ENCODE peak calls at places on chromosome 10, in six cellular contexts. C, P, Q, A, S and R are unnamed samples.

GRCh38 chr10:125155101-125155500 is 5.3 kb downstream of the CTBP2 start:
- DNase-seq in C (no peak), P (no peak), Q (no peak), A (no peak), S (no peak), R (no peak)

GRCh38 chr10:96842896-96843723 is 11.0 kb downstream of the LCOR start:
- DNase-seq in C (no peak), P (no peak), Q (no peak), A (no peak), S (no peak), R (no peak)

GRCh38 chr10:124290095-124290795 is 128.5 kb downstream of the OAT start:
- DNase-seq in C (peak), P (no peak), Q (peak), A (peak), S (no peak), R (peak)

GRCh38 chr10:123007558-123008378 is 827 bp downstream of the IKZF5 start:
- DNase-seq in C (peak), P (no peak), Q (peak), A (peak), S (peak), R (no peak)

GRCh38 chr10:44882146-44882720 is 28.9 kb upstream of the TMEM72 start:
- DNase-seq in C (no peak), P (no peak), Q (no peak), A (no peak), S (no peak), R (peak)

GRCh38 chr10:1732501-1733123 is 4.7 kb downstream of the ADARB2 start:
- DNase-seq in C (no peak), P (no peak), Q (no peak), A (no peak), S (no peak), R (no peak)

GRCh38 chr10:127851661-127852205 is 41.0 kb downstream of the CLRN3 start:
- DNase-seq in C (no peak), P (no peak), Q (no peak), A (no peak), S (no peak), R (no peak)

GRCh38 chr10:95289003-95289920 is 1.5 kb downstream of the PDLIM1 start:
- DNase-seq in C (peak), P (no peak), Q (no peak), A (no peak), S (no peak), R (no peak)

GRCh38 chr10:121168513-121169216 is 317.5 kb downstream of the WDR11 start:
- DNase-seq in C (no peak), P (no peak), Q (no peak), A (no peak), S (no peak), R (no peak)

GRCh38 chr10:58512470-58513188 is at the start of gene BICC1:
- DNase-seq in C (peak), P (peak), Q (peak), A (peak), S (peak), R (peak)

GRCh38 chr10:69855346-69856163 is 53.8 kb downstream of the COL13A1 start:
- DNase-seq in C (no peak), P (no peak), Q (no peak), A (no peak), S (no peak), R (no peak)

GRCh38 chr10:103716206-103717160 is 138.9 kb downstream of the SH3PXD2A start:
- DNase-seq in C (no peak), P (no peak), Q (no peak), A (no peak), S (no peak), R (no peak)

GRCh38 chr10:102633848-102634247 is 10.4 kb upstream of the TRIM8 start:
- DNase-seq in C (no peak), P (peak), Q (no peak), A (peak), S (no peak), R (no peak)

GRCh38 chr10:104488046-104488832 is 134.6 kb downstream of the CFAP58 start:
- DNase-seq in C (no peak), P (no peak), Q (no peak), A (no peak), S (no peak), R (no peak)

GRCh38 chr10:26938578-26938977 is 77.8 kb upstream of the ABI1 start:
- DNase-seq in C (no peak), P (no peak), Q (no peak), A (no peak), S (no peak), R (no peak)

GRCh38 chr10:125159932-125160855 is at the start of gene CTBP2:
- DNase-seq in C (peak), P (peak), Q (peak), A (peak), S (peak), R (peak)

GRCh38 chr10:128064615-128065580 is 61.3 kb downstream of the MKI67 start:
- DNase-seq in C (peak), P (peak), Q (peak), A (peak), S (peak), R (peak)

GRCh38 chr10:20963056-20963455 is 65.9 kb upstream of the NEBL start:
- DNase-seq in C (no peak), P (no peak), Q (no peak), A (no peak), S (no peak), R (no peak)

GRCh38 chr10:91150631-91151030 is 69.8 kb upstream of the PCGF5 start:
- DNase-seq in C (no peak), P (no peak), Q (no peak), A (no peak), S (no peak), R (no peak)

GRCh38 chr10:71436268-71436922 is 39.7 kb downstream of the CDH23 start:
- DNase-seq in C (no peak), P (peak), Q (no peak), A (no peak), S (no peak), R (peak)

GRCh38 chr10:21336476-21337170 is 188.9 kb downstream of the SKIDA1 start:
- DNase-seq in C (no peak), P (peak), Q (no peak), A (no peak), S (peak), R (peak)

GRCh38 chr10:22823109-22823508 is 104.7 kb upstream of the ARMC3 start:
- DNase-seq in C (no peak), P (no peak), Q (no peak), A (no peak), S (no peak), R (no peak)

GRCh38 chr10:11175823-11176243 is 158.2 kb downstream of the CELF2 start:
- DNase-seq in C (peak), P (no peak), Q (peak), A (no peak), S (no peak), R (no peak)
- TF ChIP-seq POLR2A in C (no peak), P (no peak), Q (no peak), A (no peak), S (no peak), R (no peak)

DNA sequence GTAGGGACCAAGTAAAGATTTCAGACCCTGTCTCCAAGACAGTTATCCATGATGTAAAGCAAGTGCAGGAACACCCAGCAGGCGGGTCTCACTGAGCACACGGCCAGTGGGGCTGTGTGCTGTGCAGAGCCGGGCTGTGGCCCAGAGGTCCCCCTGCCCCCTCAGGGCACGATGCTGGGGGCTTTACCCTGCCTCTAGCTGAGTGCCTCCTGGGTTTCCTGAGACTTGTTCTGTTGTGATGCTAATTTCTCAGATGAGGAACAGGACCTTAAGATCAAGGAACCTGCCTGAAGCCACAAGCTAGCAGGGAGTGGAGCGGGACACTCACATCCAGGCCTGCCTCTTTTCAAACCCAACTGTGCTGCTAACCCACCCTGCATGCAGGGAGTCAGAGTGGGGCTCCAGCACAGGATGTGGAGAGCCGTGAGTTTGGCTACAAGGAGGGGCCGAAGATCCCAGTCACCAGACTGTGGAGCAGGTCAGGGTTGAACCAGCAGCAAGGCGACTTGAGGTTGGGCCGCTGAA is 76.1 kb upstream of the LYZL2 start:
- DNase-seq in C (no peak), P (no peak), Q (no peak), A (peak), S (no peak), R (no peak)
- H3K4me3 ChIP-seq in C (no peak), P (no peak), Q (no peak), A (peak), S (no peak), R (no peak)

GRCh38 chr10:7374795-7375194 is 36.0 kb downstream of the SFMBT2 start:
- DNase-seq in C (no peak), P (no peak), Q (no peak), A (no peak), S (no peak), R (no peak)

GRCh38 chr10:7373039-7373438 is 37.8 kb downstream of the SFMBT2 start:
- DNase-seq in C (no peak), P (no peak), Q (no peak), A (no peak), S (no peak), R (no peak)

GRCh38 chr10:7372504-7372903 is 38.3 kb downstream of the SFMBT2 start:
- DNase-seq in C (no peak), P (no peak), Q (no peak), A (no peak), S (no peak), R (no peak)

GRCh38 chr10:7365029-7365750 is 45.6 kb downstream of the SFMBT2 start:
- DNase-seq in C (no peak), P (peak), Q (no peak), A (no peak), S (no peak), R (no peak)

DNA sequence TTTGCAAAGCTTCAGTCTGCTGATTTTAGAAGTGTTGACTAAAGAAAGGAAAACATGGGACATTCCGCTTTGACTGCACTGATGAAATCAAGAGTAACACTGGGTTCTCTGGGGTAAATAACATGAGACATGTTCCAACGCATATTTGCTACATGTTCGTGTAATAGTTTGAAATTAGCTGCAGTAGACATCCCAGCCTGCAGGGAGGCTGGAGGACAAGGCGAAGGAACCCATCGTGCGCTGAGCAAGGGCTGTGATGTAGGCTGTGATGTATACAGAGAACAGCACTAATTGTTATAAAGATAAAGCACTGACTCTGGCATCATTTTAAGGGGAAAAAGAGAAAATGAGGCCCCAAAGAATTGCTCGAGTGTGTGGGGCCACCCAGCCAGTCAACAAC is 40.3 kb downstream of the SFMBT2 start:
- DNase-seq in C (no peak), P (no peak), Q (no peak), A (no peak), S (no peak), R (no peak)
- TF ChIP-seq CTCF in C (no peak), P (no peak), Q (no peak), A (no peak), S (no peak), R (no peak)

GRCh38 chr10:18659784-18660561 is 742 bp downstream of the ARL5B start:
- DNase-seq in C (peak), P (no peak), Q (no peak), A (no peak), S (no peak), R (no peak)

GRCh38 chr10:18658992-18659783 is at the start of gene ARL5B:
- DNase-seq in C (peak), P (peak), Q (peak), A (peak), S (peak), R (peak)

GRCh38 chr10:18653112-18653511 is 1.7 kb upstream of the NSUN6 start:
- DNase-seq in C (no peak), P (no peak), Q (no peak), A (no peak), S (no peak), R (no peak)

GRCh38 chr10:18660816-18661431 is 1.7 kb downstream of the ARL5B start:
- DNase-seq in C (no peak), P (no peak), Q (no peak), A (no peak), S (no peak), R (no peak)

GRCh38 chr10:18658301-18658991 is 785 bp upstream of the ARL5B start:
- DNase-seq in C (peak), P (no peak), Q (peak), A (peak), S (peak), R (no peak)
- TF ChIP-seq POLR2A in C (no peak), P (no peak), Q (no peak), A (no peak), S (no peak), R (no peak)

GRCh38 chr10:75405201-75406143 is 3.9 kb upstream of the ZNF503 start:
- DNase-seq in C (peak), P (no peak), Q (no peak), A (no peak), S (peak), R (no peak)

GRCh38 chr10:75403144-75404022 is 1.8 kb upstream of the ZNF503 start:
- DNase-seq in C (peak), P (peak), Q (peak), A (no peak), S (peak), R (no peak)

GRCh38 chr10:75406158-75407065 is 4.8 kb upstream of the ZNF503 start:
- DNase-seq in C (no peak), P (no peak), Q (no peak), A (no peak), S (no peak), R (no peak)

GRCh38 chr10:75404023-75404334 is 2.4 kb upstream of the ZNF503 start:
- DNase-seq in C (no peak), P (no peak), Q (no peak), A (no peak), S (no peak), R (no peak)

DNA sequence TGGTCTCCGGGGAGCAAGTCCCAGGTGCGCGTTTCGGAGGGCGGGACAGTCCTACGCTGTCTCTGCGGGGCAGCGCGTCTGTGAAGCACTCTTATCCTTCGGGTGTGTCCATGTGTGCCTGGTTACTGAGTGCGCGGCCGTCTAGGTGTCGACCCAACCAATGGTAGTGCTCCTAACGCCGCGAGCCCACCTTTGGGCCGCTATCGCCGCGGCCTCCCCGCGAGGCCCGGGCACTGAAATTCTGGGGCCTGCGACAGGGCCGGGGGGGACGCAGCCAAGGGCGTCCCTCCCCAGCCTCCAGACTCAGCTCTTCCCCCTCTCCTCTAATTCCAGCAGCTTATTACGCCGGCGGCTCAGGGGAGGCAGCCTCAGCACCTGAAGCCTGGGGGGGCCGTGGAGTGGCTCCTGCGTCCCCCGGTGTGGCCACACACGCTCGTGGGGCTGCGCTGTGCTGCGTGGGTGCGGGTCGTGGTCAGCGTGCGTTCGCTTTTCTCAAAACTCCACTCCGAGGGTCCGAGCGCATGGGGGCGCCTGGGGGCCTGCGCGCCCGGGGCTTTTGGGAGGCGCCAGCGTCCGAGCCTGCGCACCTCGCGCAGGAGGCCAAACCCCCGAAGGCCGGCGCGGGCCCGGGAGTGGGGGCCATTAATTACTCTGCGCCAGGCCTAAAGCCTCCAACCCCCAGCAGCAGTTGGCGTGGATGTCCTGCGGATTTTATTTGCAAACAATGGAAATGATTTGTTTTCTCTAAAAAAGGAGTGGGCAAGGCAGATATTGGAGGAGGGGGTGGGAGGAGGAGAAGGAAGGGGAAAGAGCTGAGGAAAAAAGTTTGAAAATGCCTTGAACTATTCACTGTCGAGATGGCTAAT is 3.0 kb upstream of the ZNF503 start:
- DNase-seq in C (peak), P (peak), Q (no peak), A (no peak), S (peak), R (no peak)
- H3K4me3 ChIP-seq in C (peak), P (peak), Q (peak), A (peak), S (peak), R (no peak)

DNA sequence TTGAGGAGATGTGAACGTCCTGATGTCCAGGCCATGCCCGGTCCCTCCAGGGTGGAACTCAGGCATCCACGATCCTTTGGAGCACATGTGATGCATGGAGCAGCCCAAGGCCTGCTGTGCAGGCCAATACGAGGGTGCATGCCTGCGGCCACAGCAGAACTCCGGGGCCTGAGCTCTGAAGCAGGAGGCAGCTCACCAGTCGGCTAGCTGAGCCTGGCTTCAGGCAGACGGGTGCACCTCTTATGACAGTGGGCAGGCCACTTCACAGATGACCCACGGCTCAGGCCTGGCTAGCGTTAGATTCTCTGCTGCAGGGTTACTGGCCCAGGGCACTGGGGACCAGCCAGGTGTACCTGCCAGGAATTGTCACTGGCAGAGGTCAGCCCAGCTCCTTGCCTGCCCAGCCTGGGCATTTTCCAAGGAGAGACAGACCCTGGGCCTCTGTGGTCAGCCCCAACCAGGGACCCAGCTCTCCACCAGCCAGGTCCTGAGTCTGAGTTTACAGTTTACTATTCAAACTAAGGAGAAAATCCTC is 29.6 kb upstream of the INPP5A start:
- DNase-seq in C (no peak), P (no peak), Q (no peak), A (peak), S (no peak), R (peak)
- TF ChIP-seq CTCF in C (no peak), P (no peak), Q (no peak), A (no peak), S (no peak), R (no peak)

DNA sequence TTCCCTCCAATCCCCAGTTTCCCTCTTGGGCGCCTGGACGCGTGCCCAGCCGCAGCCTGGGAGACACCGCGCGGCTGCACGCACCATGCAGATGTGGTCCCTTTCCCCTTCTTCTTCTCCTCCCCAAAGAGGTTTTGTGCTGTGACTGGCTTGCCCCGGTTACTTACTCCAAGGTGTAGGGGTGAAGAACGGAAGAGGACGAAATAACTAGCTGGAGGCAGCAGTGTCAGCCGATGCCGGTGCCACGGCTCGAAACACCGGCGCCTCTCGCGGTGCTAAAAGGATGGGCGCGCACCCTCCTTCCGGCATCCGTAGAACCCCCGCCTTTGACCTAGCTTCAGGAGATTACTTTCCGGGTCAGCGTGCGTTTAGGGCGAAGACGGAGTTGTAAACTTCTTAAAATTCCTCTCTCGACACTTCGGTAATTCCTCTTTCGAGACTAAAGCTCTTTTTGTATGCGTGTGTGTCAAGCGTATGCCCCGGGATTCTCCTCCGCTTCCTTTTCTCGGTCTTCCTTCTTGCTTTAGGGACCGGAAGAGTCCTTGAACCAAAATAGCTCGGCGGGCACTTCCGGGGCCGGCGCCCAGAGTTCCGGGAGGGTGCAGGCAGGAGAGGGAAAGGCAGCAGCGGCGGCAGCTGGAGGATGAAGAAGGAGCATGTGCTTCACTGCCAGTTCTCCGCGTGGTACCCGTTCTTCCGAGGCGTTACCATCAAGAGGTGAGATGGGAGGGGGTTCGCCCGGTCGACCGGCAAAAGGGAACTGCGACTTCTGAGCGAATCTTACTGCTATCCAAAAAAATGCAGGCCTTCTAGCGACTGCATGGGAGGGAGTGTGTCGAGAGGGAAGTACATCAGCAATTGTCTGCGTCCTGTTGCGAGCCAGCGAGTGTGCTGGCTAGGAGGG is at the start of the genes CDC123 and NUDT5:
- DNase-seq in C (peak), P (peak), Q (peak), A (peak), S (peak), R (peak)
- TF ChIP-seq POLR2A in C (peak), P (peak), Q (no peak), A (peak), S (peak), R (no peak)

GRCh38 chr10:119207367-119207668 is at the start of gene GRK5:
- DNase-seq in C (peak), P (peak), Q (peak), A (peak), S (peak), R (peak)

GRCh38 chr10:119206603-119207366 is 586 bp upstream of the GRK5 start:
- DNase-seq in C (peak), P (peak), Q (peak), A (peak), S (peak), R (peak)

GRCh38 chr10:119208553-119208940 is 1.2 kb downstream of the GRK5 start:
- DNase-seq in C (no peak), P (no peak), Q (no peak), A (no peak), S (no peak), R (no peak)

GRCh38 chr10:119209050-119209735 is 1.8 kb downstream of the GRK5 start:
- DNase-seq in C (peak), P (peak), Q (peak), A (peak), S (peak), R (peak)

GRCh38 chr10:119207713-119208552 is 562 bp downstream of the GRK5 start:
- DNase-seq in C (peak), P (peak), Q (peak), A (peak), S (peak), R (peak)
- H3K4me3 ChIP-seq in C (peak), P (peak), Q (peak), A (peak), S (peak), R (peak)